ENCODE peak calls at places on chromosomes 5 and 9, in four cellular contexts. U is fibroblast of lung; D is NT2/D1; H is naive thymus-derived CD4-positive, alpha-beta T cell. G is an unnamed sample.

GRCh38 chr9:105154723-105155191 is 89.7 kb upstream of the SLC44A1 start:
- DNase-seq in U (peak; percentile 68), D (no peak), H (no peak), G (no peak)

GRCh38 chr5:156037151-156037909 is 289.6 kb upstream of the SGCD start:
- DNase-seq in U (no peak), D (no peak), H (no peak), G (no peak)

GRCh38 chr5:154484393-154484944 is 6.4 kb upstream of the HAND1 start:
- DNase-seq in U (no peak), D (no peak), H (no peak), G (no peak)

GRCh38 chr9:133333011-133333410 is 3.0 kb downstream of the SURF6 start:
- DNase-seq in U (no peak), D (no peak), H (no peak), G (no peak)

GRCh38 chr5:10366310-10367297 is 13.1 kb downstream of the MARCHF6 start:
- DNase-seq in U (peak; percentile 83), D (no peak), H (no peak), G (no peak)

GRCh38 chr9:8733096-8733954 is 933.7 kb upstream of the DMAC1 start:
- DNase-seq in U (peak; percentile 53), D (no peak), H (no peak), G (no peak)

GRCh38 chr5:80755634-80756033 is 100.9 kb upstream of the DHFR start:
- DNase-seq in U (peak; percentile 34), D (no peak), H (no peak), G (no peak)

GRCh38 chr9:107858260-107858659 is 368.7 kb upstream of the KLF4 start:
- DNase-seq in U (no peak), D (no peak), H (no peak), G (no peak)

GRCh38 chr5:154511984-154512383 is 34.0 kb upstream of the HAND1 start:
- DNase-seq in U (no peak), D (no peak), H (no peak), G (no peak)

GRCh38 chr5:15901151-15901550 is 278.4 kb downstream of the MARCHF11 start:
- DNase-seq in U (no peak), D (no peak), H (no peak), G (no peak)

GRCh38 chr5:174482549-174482948 is 241.8 kb upstream of the MSX2 start:
- DNase-seq in U (no peak), D (no peak), H (no peak), G (no peak)

GRCh38 chr5:911601-912000 is 18.9 kb downstream of the TRIP13 start:
- DNase-seq in U (peak; percentile 95), D (no peak), H (no peak), G (no peak)

GRCh38 chr9:113503613-113504230 is 40.2 kb downstream of the RGS3 start:
- DNase-seq in U (peak; percentile 13), D (no peak), H (no peak), G (no peak)

GRCh38 chr9:113501821-113502220 is 38.3 kb downstream of the RGS3 start:
- DNase-seq in U (no peak), D (no peak), H (no peak), G (no peak)

GRCh38 chr9:113504725-113505590 is 41.4 kb downstream of the RGS3 start:
- DNase-seq in U (no peak), D (no peak), H (no peak), G (no peak)

GRCh38 chr9:113502427-113503008 is 39.0 kb downstream of the RGS3 start:
- DNase-seq in U (no peak), D (no peak), H (no peak), G (no peak)

DNA sequence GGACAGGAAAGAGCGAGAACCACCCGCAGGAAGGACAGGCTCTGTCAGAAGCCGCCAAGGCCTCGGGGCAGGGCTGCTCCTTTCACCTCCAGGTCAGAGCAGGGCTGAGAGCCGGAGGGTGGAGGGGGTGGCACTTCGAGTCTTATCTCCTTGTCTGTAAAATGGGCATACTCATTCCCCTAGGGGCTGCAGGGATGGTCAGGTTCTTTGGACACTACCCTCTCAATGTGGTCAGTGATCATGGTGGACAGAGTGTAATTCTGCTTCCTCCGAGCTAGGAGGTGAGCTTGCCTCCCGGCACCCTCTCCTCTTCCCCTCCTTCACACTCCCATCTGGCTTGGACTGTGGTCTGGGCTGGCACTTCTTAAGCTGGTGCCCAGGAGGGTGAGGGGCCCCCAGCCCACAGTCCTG is 39.6 kb downstream of the RGS3 start:
- DNase-seq in U (no peak), D (no peak), H (no peak), G (no peak)
- H3K4me3 ChIP-seq in U (no peak overlapping the region), D (no peak overlapping the region), H (no peak overlapping the region), G (no peak overlapping the region)

GRCh38 chr9:78713746-78714405 is 417.0 kb downstream of the PSAT1 start:
- DNase-seq in U (peak; percentile 88), D (no peak), H (no peak), G (no peak)
- H3K4me1 ChIP-seq in U (no peaks in the 10 kb centered on the region), D (no peaks in the 10 kb centered on the region), H (no peaks in the 10 kb centered on the region), G (no peaks in the 10 kb centered on the region)

GRCh38 chr5:133637206-133637605 is 24.9 kb upstream of the FSTL4 start:
- DNase-seq in U (no peak), D (no peak), H (no peak), G (no peak)
- H3K4me3 ChIP-seq in U (no peak overlapping the region), D (no peak overlapping the region), H (no peak overlapping the region), G (no peak overlapping the region)

GRCh38 chr9:4860383-4860782 is 67.6 kb downstream of the RCL1 start:
- DNase-seq in U (no peak), D (no peak), H (no peak), G (no peak)

GRCh38 chr9:4854191-4854590 is 61.4 kb downstream of the RCL1 start:
- DNase-seq in U (no peak), D (no peak), H (no peak), G (no peak)

GRCh38 chr9:4859035-4859434 is 66.3 kb downstream of the RCL1 start:
- DNase-seq in U (no peak), D (no peak), H (no peak), G (no peak)

GRCh38 chr9:4855861-4856260 is 63.1 kb downstream of the RCL1 start:
- DNase-seq in U (peak; percentile 72), D (no peak), H (no peak), G (no peak)

GRCh38 chr9:4857163-4857562 is 64.4 kb downstream of the RCL1 start:
- DNase-seq in U (peak; percentile 34), D (no peak), H (no peak), G (no peak)
- H3K4me1 ChIP-seq in U (peaks cover 7% of the 10 kb centered on the region), D (no peaks in the 10 kb centered on the region), H (no peaks in the 10 kb centered on the region), G (peaks cover 3% of the 10 kb centered on the region)

GRCh38 chr5:146338774-146339714 is at the start of gene POU4F3:
- DNase-seq in U (no peak), D (no peak), H (no peak), G (no peak)

GRCh38 chr5:146336197-146336596 is 2.4 kb upstream of the POU4F3 start:
- DNase-seq in U (no peak), D (no peak), H (no peak), G (no peak)

GRCh38 chr5:146339715-146340259 is 1.1 kb downstream of the POU4F3 start:
- DNase-seq in U (no peak), D (no peak), H (no peak), G (no peak)

GRCh38 chr5:146337264-146337904 is 1.3 kb upstream of the POU4F3 start:
- DNase-seq in U (no peak), D (no peak), H (no peak), G (no peak)

GRCh38 chr5:146337928-146338327 is 711 bp upstream of the POU4F3 start:
- DNase-seq in U (no peak), D (no peak), H (no peak), G (no peak)
- H3K4me3 ChIP-seq in U (no peak overlapping the region), D (peak overlapping the region; percentile 36), H (no peak overlapping the region), G (no peak overlapping the region)

DNA sequence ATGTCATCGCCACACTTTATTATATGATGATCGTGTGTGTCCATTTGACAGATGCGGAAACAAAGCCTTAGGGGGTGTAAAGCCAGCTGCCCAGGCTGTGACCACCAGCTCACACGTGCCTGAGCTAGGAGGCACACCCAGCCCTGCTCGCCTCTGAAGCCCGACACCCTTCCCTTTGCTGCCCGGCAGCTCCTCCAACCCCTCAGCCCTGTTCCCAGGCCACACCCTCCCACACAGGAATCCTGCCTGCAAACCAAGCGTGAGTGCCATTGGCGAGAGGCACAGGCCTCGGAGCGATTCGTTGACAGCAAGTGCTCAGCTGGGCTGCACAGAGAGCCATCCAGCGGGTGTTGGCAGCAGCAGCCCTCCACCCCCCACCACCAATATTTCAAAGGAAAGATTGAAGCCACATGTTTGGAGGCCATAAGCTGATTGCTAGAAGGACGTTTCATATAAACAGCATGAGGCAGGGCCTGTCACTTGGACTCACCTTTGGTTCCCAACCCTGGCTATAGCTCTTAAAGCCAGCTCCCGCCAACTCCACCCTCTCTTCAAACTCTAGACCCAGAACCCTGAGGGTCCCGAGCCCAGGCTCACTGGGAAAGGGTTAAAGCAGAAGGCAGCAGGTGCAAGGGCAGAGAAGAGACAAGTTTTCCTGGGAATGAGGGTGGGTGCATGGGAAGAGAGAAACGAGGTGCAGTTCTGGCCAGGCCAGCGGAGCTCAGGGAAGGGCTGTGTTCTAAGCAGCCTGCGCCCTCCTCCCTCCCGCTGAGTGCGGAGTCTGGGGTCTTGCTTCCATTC is 170.2 kb upstream of the SMIM23 start:
- DNase-seq in U (peak; percentile 37), D (no peak), H (no peak), G (no peak)
- H3K4me1 ChIP-seq in U (no peaks in the 10 kb centered on the region), D (peaks cover 9% of the 10 kb centered on the region), H (no peaks in the 10 kb centered on the region), G (no peaks in the 10 kb centered on the region)

GRCh38 chr5:17306726-17307091 is 89.3 kb downstream of the BASP1 start:
- DNase-seq in U (no peak), D (no peak), H (no peak), G (no peak)
- H3K4me3 ChIP-seq in U (no peak overlapping the region), D (no peak overlapping the region), H (no peak overlapping the region), G (no peak overlapping the region)

DNA sequence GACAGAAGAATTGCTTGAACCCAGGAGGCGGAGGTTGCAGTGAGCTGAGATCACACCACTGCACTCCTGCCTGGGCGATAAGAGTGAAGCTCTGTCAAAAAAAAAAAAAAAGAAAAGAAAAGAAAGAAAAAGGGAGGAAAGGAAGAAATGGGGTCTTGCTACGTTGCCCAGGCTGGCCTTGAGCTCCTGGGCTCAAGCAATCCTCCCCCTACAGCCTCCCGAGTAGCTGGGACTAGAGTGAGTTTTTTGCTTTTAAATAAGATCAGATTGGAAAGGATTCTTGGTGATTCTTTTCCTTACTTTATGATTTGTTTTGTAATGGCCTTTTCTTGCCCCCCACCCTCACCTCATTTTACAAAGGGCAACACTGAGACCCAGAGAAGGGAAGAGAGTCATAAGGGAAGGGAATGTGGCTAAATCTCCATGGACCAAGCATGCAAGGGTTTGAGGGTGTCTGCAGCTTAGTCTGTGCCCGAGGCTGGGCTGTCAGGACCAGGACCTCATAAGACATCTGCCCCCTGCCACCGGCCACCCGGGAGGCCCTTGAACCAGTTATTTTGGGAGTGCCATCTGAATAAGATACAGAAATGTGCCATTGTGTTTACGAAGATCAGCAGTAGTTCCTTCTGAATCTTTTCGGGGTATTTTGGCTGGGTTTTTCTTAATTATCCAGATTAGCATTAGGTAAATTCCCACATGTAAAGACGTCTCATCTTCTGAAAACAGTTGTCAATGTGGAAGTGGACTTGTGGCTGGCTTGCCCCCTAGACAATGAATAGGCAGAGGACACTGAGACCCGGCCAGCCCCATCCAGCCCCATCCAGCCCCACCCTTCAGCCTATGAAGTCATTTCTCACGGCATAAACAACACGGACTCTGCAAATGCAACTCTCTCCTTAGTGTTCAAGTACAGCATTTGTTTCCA is 44.5 kb upstream of the GRHPR start:
- DNase-seq in U (no peak), D (no peak), H (no peak), G (no peak)
- H3K4me1 ChIP-seq in U (no peaks in the 10 kb centered on the region), D (no peaks in the 10 kb centered on the region), H (no peaks in the 10 kb centered on the region), G (no peaks in the 10 kb centered on the region)

GRCh38 chr9:124032247-124032646 is 20.7 kb downstream of the LHX2 start:
- DNase-seq in U (no peak), D (no peak), H (no peak), G (no peak)
- H3K4me3 ChIP-seq in U (no peak overlapping the region), D (no peak overlapping the region), H (no peak overlapping the region), G (no peak overlapping the region)

G was measured in HAP-1.